ENCODE peak calls at places on chromosomes 5 and 9, in four cellular contexts. Y, P, F and M are unnamed samples.

GRCh38 chr9:79430599-79430998 is 141.2 kb upstream of the TLE4 start:
- DNase-seq in Y (no peak), P (no peak), F (no peak), M (no peak)

GRCh38 chr5:121273818-121274433 is 577.8 kb upstream of the FTMT start:
- DNase-seq in Y (no peak), P (no peak), F (peak), M (peak)

GRCh38 chr5:11334404-11334803 is 569.8 kb downstream of the CTNND2 start:
- DNase-seq in Y (no peak), P (no peak), F (no peak), M (no peak)

GRCh38 chr5:80711938-80712337 is 57.2 kb upstream of the DHFR start:
- DNase-seq in Y (peak), P (no peak), F (peak), M (peak)

GRCh38 chr9:130264414-130265350 is 878 bp upstream of the HMCN2 start:
- DNase-seq in Y (no peak), P (peak), F (no peak), M (no peak)

GRCh38 chr9:127188396-127188795 is 66.0 kb upstream of the ANGPTL2 start:
- DNase-seq in Y (no peak), P (no peak), F (no peak), M (no peak)

GRCh38 chr5:132296412-132297001 is 2.3 kb downstream of the SLC22A4 start:
- DNase-seq in Y (no peak), P (no peak), F (no peak), M (no peak)

GRCh38 chr9:37037137-37037743 is 3.2 kb upstream of the PAX5 start:
- DNase-seq in Y (no peak), P (no peak), F (no peak), M (no peak)

GRCh38 chr5:93915142-93915553 is 173.7 kb upstream of the POU5F2 start:
- DNase-seq in Y (peak), P (no peak), F (peak), M (peak)

GRCh38 chr5:131640043-131640856 is 5.2 kb upstream of the RAPGEF6 start:
- DNase-seq in Y (peak), P (no peak), F (peak), M (no peak)

GRCh38 chr5:172188893-172189692 is 1.1 kb upstream of the STK10 start:
- DNase-seq in Y (no peak), P (no peak), F (no peak), M (no peak)

GRCh38 chr9:72577212-72577753 is 55.9 kb downstream of the TMC1 start:
- DNase-seq in Y (no peak), P (no peak), F (peak), M (peak)

DNA sequence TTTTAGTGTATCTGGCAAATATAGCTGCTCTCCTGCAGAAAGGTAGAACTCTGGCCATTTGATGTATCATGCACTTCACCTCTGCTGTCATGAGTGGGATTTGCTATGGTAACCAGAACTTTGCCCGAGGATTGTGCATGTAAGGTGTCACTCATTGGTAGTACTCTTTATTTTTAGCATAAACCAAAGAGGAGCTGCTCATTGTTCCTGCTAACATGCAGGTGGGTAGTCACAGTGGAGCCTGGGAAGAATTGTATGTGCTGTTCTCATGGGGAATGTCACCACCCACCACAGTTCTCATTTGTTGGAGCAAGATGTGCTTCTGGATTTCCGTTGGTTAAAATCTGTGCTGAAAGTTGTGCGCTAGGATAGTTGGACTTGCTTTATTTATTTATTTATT is 12.3 kb downstream of the PDZD2 start:
- DNase-seq in Y (no peak), P (no peak), F (no peak), M (no peak)
- TF ChIP-seq CTCF in Y (no peak), P (no peak), F (no peak), M (no peak)

GRCh38 chr5:663436-664342 is 29.5 kb downstream of the TPPP start:
- DNase-seq in Y (no peak), P (peak), F (no peak), M (no peak)
- TF ChIP-seq CTCF in Y (no peak), P (no peak), F (no peak), M (no peak)

GRCh38 chr9:137665697-137666504 is 47.1 kb downstream of the EHMT1 start:
- DNase-seq in Y (no peak), P (no peak), F (no peak), M (no peak)
- TF ChIP-seq CTCF in Y (no peak), P (no peak), F (no peak), M (no peak)

GRCh38 chr9:136050706-136051567 is 44.2 kb downstream of the NACC2 start:
- DNase-seq in Y (peak), P (no peak), F (peak), M (peak)
- TF ChIP-seq CTCF in Y (no peak), P (no peak), F (no peak), M (peak)

GRCh38 chr5:99949361-99949760 is 585.8 kb upstream of the FAM174A start:
- DNase-seq in Y (no peak), P (no peak), F (no peak), M (no peak)

GRCh38 chr5:99948850-99949249 is 586.3 kb upstream of the FAM174A start:
- DNase-seq in Y (no peak), P (no peak), F (no peak), M (no peak)

GRCh38 chr5:99955006-99955405 is 580.2 kb upstream of the FAM174A start:
- DNase-seq in Y (no peak), P (no peak), F (no peak), M (no peak)

GRCh38 chr5:99945706-99946442 is 589.3 kb upstream of the FAM174A start:
- DNase-seq in Y (no peak), P (no peak), F (no peak), M (no peak)

GRCh38 chr5:99949969-99950524 is 585.1 kb upstream of the FAM174A start:
- DNase-seq in Y (no peak), P (no peak), F (no peak), M (no peak)
- TF ChIP-seq CTCF in Y (no peak), P (no peak), F (no peak), M (no peak)

GRCh38 chr5:147226512-147226911 is 8.3 kb upstream of the STK32A start:
- DNase-seq in Y (no peak), P (no peak), F (no peak), M (no peak)

GRCh38 chr5:147223343-147223742 is 11.5 kb upstream of the STK32A start:
- DNase-seq in Y (no peak), P (no peak), F (no peak), M (no peak)

GRCh38 chr5:147225938-147226337 is 8.9 kb upstream of the STK32A start:
- DNase-seq in Y (no peak), P (no peak), F (no peak), M (no peak)

DNA sequence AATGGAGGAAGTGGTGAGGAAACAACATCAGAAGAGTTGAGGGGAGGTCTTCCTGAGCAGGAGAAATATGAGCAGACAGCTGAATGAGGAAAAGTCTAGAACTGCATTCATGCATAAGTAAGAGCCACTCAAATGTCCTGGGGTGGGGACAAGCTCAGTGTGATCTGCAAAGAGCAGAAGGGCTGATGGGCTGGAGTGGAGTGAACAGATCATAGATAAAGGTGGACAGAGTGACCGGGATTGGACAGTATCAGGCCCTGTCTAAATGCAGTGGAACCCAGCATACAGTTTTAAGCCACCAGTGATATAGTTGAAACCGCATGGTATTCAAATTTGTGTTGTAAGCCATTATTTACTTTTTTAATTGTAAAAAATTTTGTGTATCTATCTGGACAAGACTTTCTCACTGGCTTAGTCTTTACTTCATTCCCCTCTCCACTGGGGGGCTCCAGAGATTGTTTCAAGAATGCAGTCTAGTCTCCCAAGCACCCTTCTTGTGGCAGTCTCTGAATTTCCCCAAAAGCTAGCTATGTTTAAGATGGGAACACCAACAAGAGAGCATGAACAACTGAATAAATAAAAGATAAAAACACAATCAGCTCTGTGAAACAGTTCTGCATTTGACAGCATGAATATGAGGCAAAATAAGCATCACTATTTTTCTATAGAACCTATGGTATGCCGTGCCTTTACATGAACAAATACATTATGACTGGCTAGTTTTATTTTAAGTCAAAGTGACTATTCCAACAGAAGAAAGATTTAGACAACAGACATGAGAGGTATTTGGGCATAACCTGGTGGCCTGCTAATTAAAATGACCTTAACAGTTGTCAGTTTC is 10.7 kb upstream of the STK32A start:
- DNase-seq in Y (peak), P (no peak), F (peak), M (peak)
- TF ChIP-seq CTCF in Y (no peak), P (peak), F (peak), M (peak)

GRCh38 chr9:88106492-88106891 is 31.8 kb downstream of the SPATA31C2 start:
- DNase-seq in Y (no peak), P (no peak), F (peak), M (peak)
- TF ChIP-seq CTCF in Y (no peak), P (peak), F (peak), M (peak)

DNA sequence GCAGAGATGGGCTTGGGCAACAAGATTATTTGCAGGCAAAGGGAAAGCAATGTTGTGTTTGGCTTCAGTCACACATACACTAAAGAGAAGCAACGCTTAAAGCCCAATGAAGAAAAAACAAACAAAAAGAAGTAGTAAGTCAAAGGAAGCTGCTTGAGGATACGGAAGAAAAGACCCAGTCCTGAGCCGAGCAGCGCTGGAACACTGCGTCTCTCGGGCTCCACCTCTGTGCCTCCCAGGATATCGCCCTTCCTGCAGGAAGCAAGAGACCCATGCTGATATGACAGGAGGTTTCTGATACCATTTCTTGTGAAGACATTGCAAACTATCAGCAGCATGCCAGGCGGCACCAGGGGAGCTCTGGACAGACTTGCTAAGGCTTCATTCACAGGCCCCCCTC is 9.9 kb downstream of the GNAQ start:
- DNase-seq in Y (no peak), P (no peak), F (no peak), M (no peak)
- TF ChIP-seq CTCF in Y (no peak), P (no peak), F (no peak), M (no peak)